ENCODE peak calls at places on chromosomes 11 and 22, in seven cellular contexts. B is body of pancreas, T is PC-9, K is skeletal muscle cell, F is myocyte, L is NCI-H510A treated with DMSO at 0.1 percent for 48 hours, M is RCC 7860. R is an unnamed sample.

GRCh38 chr11:5624489-5625278 is at the start of gene TRIM34:
- DNase-seq in M (peak; percentile 29), B (peak; percentile 79), L (no peak), K (no peak), F (peak; percentile 59), T (peak; percentile 43), R (peak; percentile 91)

GRCh38 chr11:3043315-3043871 is 13.8 kb downstream of the CARS1 start:
- DNase-seq in T (no peak), B (peak; percentile 65), K (no peak), F (peak; percentile 61), M (no peak), L (no peak), R (no peak)

GRCh38 chr11:86916330-86916729 is 38.9 kb downstream of the FZD4 start:
- DNase-seq in T (peak; percentile 47), F (peak; percentile 89), L (no peak), B (no peak), K (no peak), M (peak; percentile 66), R (no peak)

GRCh38 chr11:128622137-128622523 is 34.8 kb upstream of the ETS1 start:
- DNase-seq in L (no peak), K (no peak), B (no peak), T (no peak), M (no peak), F (no peak), R (no peak)

GRCh38 chr11:100777736-100778135 is 90.6 kb downstream of the ARHGAP42 start:
- DNase-seq in L (no peak), F (no peak), T (peak; percentile 21), B (no peak), K (no peak), M (no peak), R (no peak)

GRCh38 chr11:130806746-130807145 is 109.5 kb downstream of the SNX19 start:
- DNase-seq in M (no peak), L (no peak), B (no peak), T (no peak), F (no peak), K (no peak), R (peak; percentile 79)

GRCh38 chr11:2886936-2887335 is 1.4 kb upstream of the CDKN1C start:
- DNase-seq in F (no peak), T (no peak), K (no peak), M (no peak), L (no peak), B (no peak), R (no peak)

GRCh38 chr22:44139773-44140172 is 41.0 kb upstream of the PARVG start:
- DNase-seq in B (no peak), M (no peak), K (no peak), L (peak; percentile 70), F (no peak), T (no peak), R (no peak)

GRCh38 chr22:28023036-28023435 is 104.0 kb upstream of the PITPNB start:
- DNase-seq in B (no peak), L (no peak), T (no peak), F (no peak), K (no peak), M (no peak), R (no peak)

GRCh38 chr11:125245299-125245698 is 80.7 kb downstream of the PKNOX2 start:
- DNase-seq in L (no peak), B (peak; percentile 18), K (no peak), T (no peak), F (peak; percentile 71), M (no peak), R (no peak)

GRCh38 chr11:34513674-34513995 is at the start of gene ELF5:
- DNase-seq in F (no peak), L (peak; percentile 11), K (no peak), T (peak; percentile 49), B (peak; percentile 28), M (no peak), R (no peak)

GRCh38 chr22:44488354-44488753 is 9.7 kb downstream of the RTL6 start:
- DNase-seq in M (no peak), L (no peak), B (no peak), F (no peak), K (no peak), T (no peak), R (no peak)

GRCh38 chr11:61028135-61028729 is 56.8 kb downstream of the CD6 start:
- DNase-seq in L (peak; percentile 21), M (no peak), T (no peak), B (no peak), F (no peak), K (no peak), R (peak; percentile 81)

GRCh38 chr11:30879322-30880020 is 293.3 kb upstream of the MPPED2 start:
- DNase-seq in L (no peak), F (peak; percentile 55), K (no peak), M (no peak), T (no peak), B (peak; percentile 8), R (no peak)

GRCh38 chr11:15730617-15731385 is 616.1 kb downstream of the INSC start:
- DNase-seq in M (no peak), F (no peak), B (no peak), K (no peak), T (no peak), L (peak; percentile 14), R (no peak)

GRCh38 chr11:131099013-131099412 is 182.7 kb upstream of the SNX19 start:
- DNase-seq in F (no peak), L (no peak), B (no peak), T (no peak), K (no peak), M (no peak), R (no peak)

GRCh38 chr22:41636467-41636866 is 15.4 kb downstream of the XRCC6 start:
- DNase-seq in L (no peak), K (no peak), F (peak; percentile 61), T (no peak), B (no peak), M (peak; percentile 49), R (no peak)

GRCh38 chr22:30251661-30252226 is 5.2 kb upstream of the LIF start:
- DNase-seq in L (no peak), B (no peak), F (no peak), M (peak; percentile 92), T (peak; percentile 62), K (no peak), R (no peak)

GRCh38 chr22:50683086-50683993 is 10.7 kb downstream of the SHANK3 start:
- DNase-seq in F (no peak), T (no peak), K (no peak), L (no peak), B (no peak), M (no peak), R (no peak)

GRCh38 chr11:84193706-84194105 is 907.5 kb upstream of the CCDC90B start:
- DNase-seq in M (no peak), L (no peak), K (no peak), F (no peak), B (no peak), T (no peak), R (no peak)

GRCh38 chr22:50083462-50084081 is 1.7 kb downstream of the MLC1 start:
- DNase-seq in B (no peak), F (no peak), K (no peak), L (no peak), M (no peak), T (no peak), R (no peak)

GRCh38 chr22:27866136-27867091 is 52.6 kb downstream of the PITPNB start:
- DNase-seq in B (peak; percentile 57), M (no peak), L (no peak), T (no peak), F (peak; percentile 63), K (peak; percentile 75), R (no peak)

GRCh38 chr11:3357302-3357701 is 21.6 kb downstream of the ZNF195 start:
- DNase-seq in M (no peak), B (no peak), L (no peak), T (no peak), F (no peak), K (no peak), R (no peak)

GRCh38 chr11:47249378-47249715 is 733 bp upstream of the ACP2 start:
- DNase-seq in K (no peak), B (no peak), M (no peak), L (no peak), F (no peak), T (no peak), R (no peak)

GRCh38 chr11:67420147-67420645 is 4.7 kb downstream of the CARNS1 start:
- DNase-seq in F (no peak), B (no peak), K (no peak), M (no peak), L (no peak), T (no peak), R (no peak)

GRCh38 chr11:1298695-1299492 is 10.5 kb downstream of the TOLLIP start:
- DNase-seq in F (peak; percentile 55), T (peak; percentile 66), M (no peak), B (peak; percentile 93), K (peak; percentile 56), L (peak; percentile 80), R (no peak)

R was measured in GM12865.